ENCODE peak calls at places on chromosomes 6 and 20, in ten cellular contexts. B, O, I, V, C, D, X, N, K and Z are unnamed samples.

GRCh38 chr6:170062209-170062903 is 228.5 kb downstream of the DLL1 start:
- DNase-seq in B (no peak), O (no peak), I (no peak), V (no peak), C (no peak), D (no peak), X (peak), N (no peak), K (no peak), Z (no peak)

GRCh38 chr6:161194374-161194773 is 79.5 kb downstream of the AGPAT4 start:
- DNase-seq in B (no peak), O (no peak), I (no peak), V (no peak), C (no peak), D (no peak), X (no peak), N (no peak), K (no peak), Z (no peak)

GRCh38 chr20:362271-363254 is 15.7 kb downstream of the NRSN2 start:
- DNase-seq in B (peak), O (no peak), I (no peak), V (no peak), C (no peak), D (peak), X (peak), N (peak), K (peak), Z (no peak)

GRCh38 chr6:8172510-8172909 is 70.2 kb upstream of the EEF1E1 start:
- DNase-seq in B (no peak), O (no peak), I (no peak), V (no peak), C (no peak), D (no peak), X (no peak), N (no peak), K (no peak), Z (no peak)

GRCh38 chr6:53651149-53651763 is 14.3 kb downstream of the KLHL31 start:
- DNase-seq in B (peak), O (peak), I (peak), V (peak), C (peak), D (peak), X (peak), N (peak), K (peak), Z (peak)

GRCh38 chr6:139988702-139989101 is 614.3 kb upstream of the CITED2 start:
- DNase-seq in B (no peak), O (no peak), I (no peak), V (no peak), C (no peak), D (no peak), X (no peak), N (no peak), K (peak), Z (no peak)

GRCh38 chr6:95249176-95249575 is 328.2 kb upstream of the MANEA start:
- DNase-seq in B (peak), O (no peak), I (peak), V (no peak), C (no peak), D (no peak), X (no peak), N (no peak), K (peak), Z (no peak)

GRCh38 chr6:108876929-108877775 is 28.9 kb downstream of the ARMC2 start:
- DNase-seq in B (peak), O (no peak), I (no peak), V (no peak), C (no peak), D (peak), X (peak), N (no peak), K (peak), Z (no peak)

GRCh38 chr6:53048431-53049195 is 16.6 kb upstream of the FBXO9 start:
- DNase-seq in B (peak), O (no peak), I (no peak), V (no peak), C (no peak), D (no peak), X (no peak), N (peak), K (peak), Z (no peak)

GRCh38 chr6:72260489-72260888 is 361.4 kb upstream of the KCNQ5 start:
- DNase-seq in B (no peak), O (no peak), I (no peak), V (no peak), C (no peak), D (no peak), X (no peak), N (peak), K (no peak), Z (no peak)

GRCh38 chr20:61414455-61414991 is 162.5 kb downstream of the CDH4 start:
- DNase-seq in B (no peak), O (no peak), I (no peak), V (no peak), C (no peak), D (no peak), X (no peak), N (no peak), K (no peak), Z (no peak)

GRCh38 chr6:111615916-111616612 is 10.4 kb upstream of the TRAF3IP2 start:
- DNase-seq in B (no peak), O (no peak), I (no peak), V (no peak), C (no peak), D (no peak), X (no peak), N (no peak), K (no peak), Z (no peak)

GRCh38 chr20:25087186-25087929 is 5.4 kb upstream of the VSX1 start:
- DNase-seq in B (no peak), O (no peak), I (no peak), V (no peak), C (no peak), D (no peak), X (no peak), N (no peak), K (no peak), Z (no peak)

GRCh38 chr20:60316759-60317158 is 358.5 kb downstream of the CDH26 start:
- DNase-seq in B (no peak), O (no peak), I (no peak), V (no peak), C (no peak), D (no peak), X (no peak), N (no peak), K (no peak), Z (no peak)

DNA sequence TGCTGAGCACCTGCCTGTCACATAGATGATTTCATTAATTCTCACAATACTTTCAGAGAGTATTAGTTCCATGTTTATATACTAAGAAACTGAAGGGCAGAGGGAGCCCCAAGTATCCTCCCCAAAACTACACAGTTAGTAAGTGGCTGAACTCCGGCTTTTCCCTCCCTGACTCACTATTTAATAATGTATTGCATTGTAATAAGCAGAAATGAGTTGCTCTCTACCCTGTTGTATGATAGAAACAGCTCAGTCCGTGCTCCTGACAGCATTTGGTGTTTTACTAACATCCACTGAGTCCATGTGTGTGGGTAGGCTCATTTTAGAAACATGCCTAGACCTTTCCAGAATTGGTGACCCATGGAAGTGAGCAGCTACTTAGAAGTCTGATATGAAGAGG is 76.8 kb downstream of the OLIG3 start:
- DNase-seq in B (peak), O (no peak), I (no peak), V (no peak), C (no peak), D (no peak), X (no peak), N (no peak), K (peak), Z (no peak)
- H3K27ac ChIP-seq in B (no peak), O (no peak), I (no peak), V (no peak), C (no peak), D (no peak), X (no peak), N (no peak), K (no peak), Z (no peak)

DNA sequence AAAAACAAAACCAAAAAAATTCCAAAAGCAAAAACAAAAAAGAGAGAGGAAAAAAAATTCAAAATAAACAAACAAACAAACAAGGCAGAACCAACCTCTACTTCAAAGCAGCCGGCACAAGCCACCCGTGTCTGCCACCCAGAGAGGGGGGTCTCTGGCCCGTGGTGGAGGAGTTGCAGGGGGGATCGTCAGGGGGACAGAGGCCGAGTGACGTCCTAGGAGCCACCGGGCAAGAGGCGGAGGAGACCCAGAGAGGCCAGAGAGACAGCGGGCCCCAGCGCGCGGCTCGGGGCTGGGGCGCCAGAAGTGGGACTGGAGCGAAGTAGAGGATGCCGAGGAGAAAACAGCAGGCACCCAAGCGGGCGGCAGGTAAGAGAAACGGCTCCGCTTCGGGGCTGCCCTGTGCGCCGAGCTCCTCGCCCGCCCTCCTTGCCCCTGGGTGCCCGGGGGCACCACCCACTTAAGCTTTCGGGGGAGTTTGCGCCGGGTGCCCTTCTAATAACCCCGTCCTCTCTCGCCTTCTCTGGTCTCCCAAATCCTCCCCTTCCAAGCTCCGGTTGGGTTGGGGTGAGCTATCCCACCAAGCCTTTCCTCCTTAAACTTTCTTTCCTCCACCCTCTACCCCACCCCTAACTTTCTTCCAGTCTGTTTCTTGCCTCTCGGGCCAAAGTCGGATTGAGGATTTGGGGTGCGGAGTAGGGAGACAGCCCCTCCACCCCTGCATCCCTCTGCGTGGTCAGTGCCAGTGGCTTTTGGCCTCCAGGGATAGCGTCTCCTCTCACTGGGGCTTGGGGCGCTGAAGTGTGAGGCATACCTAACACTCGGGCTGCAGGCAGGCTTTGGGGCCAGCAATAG is 1.0 kb downstream of the TSHZ2 start:
- DNase-seq in B (peak), O (no peak), I (no peak), V (no peak), C (no peak), D (peak), X (no peak), N (no peak), K (peak), Z (peak)
- H3K27ac ChIP-seq in B (no peak), O (no peak), I (no peak), V (peak), C (no peak), D (peak), X (peak), N (no peak), K (peak), Z (peak)

GRCh38 chr6:22149081-22149480 is 147.8 kb downstream of the PRL start:
- DNase-seq in B (no peak), O (no peak), I (no peak), V (no peak), C (no peak), D (no peak), X (no peak), N (no peak), K (no peak), Z (no peak)

GRCh38 chr6:22149501-22150490 is 147.0 kb downstream of the PRL start:
- DNase-seq in B (peak), O (no peak), I (peak), V (no peak), C (no peak), D (no peak), X (peak), N (no peak), K (no peak), Z (no peak)

GRCh38 chr6:22152871-22153270 is 144.0 kb downstream of the PRL start:
- DNase-seq in B (no peak), O (no peak), I (no peak), V (no peak), C (no peak), D (no peak), X (no peak), N (no peak), K (no peak), Z (no peak)

GRCh38 chr6:22153384-22154158 is 143.3 kb downstream of the PRL start:
- DNase-seq in B (no peak), O (no peak), I (peak), V (no peak), C (no peak), D (no peak), X (no peak), N (no peak), K (no peak), Z (no peak)

DNA sequence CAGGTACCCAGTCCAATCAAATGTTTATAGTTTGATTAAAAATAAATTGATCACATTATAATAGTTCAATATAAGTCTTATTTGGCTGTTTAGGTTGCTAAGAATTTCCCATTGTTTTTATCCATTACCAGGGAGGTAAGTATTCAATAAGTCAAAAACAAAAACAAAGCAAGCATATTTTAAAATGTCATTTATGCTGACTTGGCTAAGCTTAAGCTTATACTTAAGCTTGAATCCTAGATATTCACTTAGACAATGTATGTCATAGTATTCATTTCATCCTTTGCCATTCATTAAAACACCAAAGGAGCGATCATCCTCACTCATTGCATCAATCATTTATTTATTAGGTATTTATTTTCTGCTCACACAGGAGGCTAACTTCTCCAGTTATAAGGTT is 144.9 kb downstream of the PRL start:
- DNase-seq in B (no peak), O (no peak), I (no peak), V (no peak), C (no peak), D (no peak), X (no peak), N (no peak), K (no peak), Z (no peak)
- H3K27ac ChIP-seq in B (no peak), O (no peak), I (no peak), V (no peak), C (peak), D (no peak), X (no peak), N (no peak), K (no peak), Z (no peak)

GRCh38 chr6:158340252-158340651 is 28.0 kb downstream of the TULP4 start:
- DNase-seq in B (no peak), O (no peak), I (no peak), V (no peak), C (no peak), D (no peak), X (no peak), N (no peak), K (no peak), Z (no peak)
- H3K27ac ChIP-seq in B (no peak), O (no peak), I (no peak), V (no peak), C (no peak), D (no peak), X (no peak), N (no peak), K (no peak), Z (no peak)

DNA sequence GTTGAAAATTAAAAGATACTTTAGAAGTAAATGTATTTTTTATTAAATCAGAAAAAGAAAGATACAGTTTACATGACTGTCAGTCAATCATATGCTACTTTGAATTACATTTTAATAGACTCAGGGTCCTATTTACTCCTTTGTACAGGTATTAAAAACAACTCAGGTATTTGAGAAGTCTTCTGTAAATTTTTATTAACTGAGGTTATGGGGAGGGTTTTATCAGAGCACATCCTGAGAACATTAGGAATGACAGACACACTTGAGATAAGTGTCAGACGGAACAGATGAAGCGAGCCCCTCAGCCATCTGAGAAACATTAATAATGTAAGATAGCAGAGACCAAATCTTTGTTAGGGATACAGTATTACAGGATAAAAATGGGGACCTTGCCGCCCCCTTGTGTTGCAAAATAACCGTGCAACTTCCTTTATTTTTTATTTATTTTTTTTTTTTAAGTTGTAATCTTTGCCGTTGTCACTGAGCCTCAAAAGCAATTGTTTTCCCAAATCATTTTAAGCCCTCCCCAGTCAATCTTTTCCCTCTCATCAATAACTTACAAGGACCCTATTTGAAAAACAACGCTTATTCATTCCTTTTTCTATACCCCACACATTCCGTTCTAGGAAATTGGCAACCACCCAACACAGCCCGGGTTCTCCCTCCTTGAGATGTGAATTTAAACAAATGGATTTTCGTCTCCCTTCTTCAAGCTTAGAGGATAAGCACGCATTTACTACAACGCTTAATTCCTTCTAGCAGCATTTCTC is 126.7 kb downstream of the BCAS1 start:
- DNase-seq in B (peak), O (no peak), I (no peak), V (no peak), C (no peak), D (peak), X (peak), N (peak), K (peak), Z (no peak)
- H3K27ac ChIP-seq in B (no peak), O (no peak), I (no peak), V (no peak), C (peak), D (no peak), X (no peak), N (no peak), K (no peak), Z (no peak)

DNA sequence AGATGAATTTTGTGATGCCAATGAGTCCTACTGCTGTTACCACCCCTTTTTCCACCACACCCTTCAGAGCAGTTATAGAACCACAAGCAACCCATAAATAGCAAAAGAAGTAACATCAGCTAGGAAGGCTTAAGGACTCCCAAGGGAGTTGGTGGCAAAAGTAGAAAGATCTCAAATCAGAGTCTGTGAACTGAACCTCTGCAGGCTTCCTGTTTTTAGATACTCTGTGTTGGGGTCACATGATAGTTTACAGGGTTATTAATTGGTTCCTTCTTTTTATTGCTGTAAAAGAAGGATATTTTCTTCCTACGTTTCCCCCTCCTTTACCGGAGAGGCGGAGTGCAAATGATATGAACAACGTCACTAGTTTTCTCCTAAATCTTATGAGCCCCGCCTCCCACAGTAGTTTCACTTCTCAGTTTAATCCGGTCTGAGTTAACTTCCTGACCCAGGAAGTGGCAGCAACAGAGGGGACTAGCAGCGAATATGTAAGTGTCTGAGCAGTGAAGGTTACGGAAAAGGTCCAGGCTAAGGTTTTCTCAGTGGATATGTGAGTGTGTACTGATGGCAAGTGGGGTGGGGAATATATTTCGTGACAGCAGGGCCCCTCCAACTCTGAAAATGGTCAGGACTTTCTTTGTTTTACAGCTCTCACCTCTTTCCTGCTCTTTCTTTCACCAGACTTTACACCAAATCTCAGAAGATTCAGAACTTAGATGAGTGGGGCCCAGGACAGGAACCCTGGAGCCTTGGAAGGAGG is at the start of gene TRIM38:
- DNase-seq in B (peak), O (no peak), I (peak), V (peak), C (peak), D (peak), X (peak), N (peak), K (peak), Z (peak)
- H3K27ac ChIP-seq in B (no peak), O (no peak), I (peak), V (peak), C (peak), D (no peak), X (peak), N (peak), K (peak), Z (peak)

GRCh38 chr6:25387921-25388320 is 108.7 kb downstream of the CARMIL1 start:
- DNase-seq in B (no peak), O (no peak), I (no peak), V (no peak), C (no peak), D (no peak), X (no peak), N (no peak), K (no peak), Z (no peak)
- H3K27ac ChIP-seq in B (no peak), O (no peak), I (no peak), V (no peak), C (no peak), D (no peak), X (no peak), N (no peak), K (no peak), Z (no peak)

GRCh38 chr6:5497896-5498578 is 236.7 kb downstream of the FARS2 start:
- DNase-seq in B (peak), O (no peak), I (no peak), V (no peak), C (peak), D (no peak), X (no peak), N (peak), K (peak), Z (no peak)
- H3K27ac ChIP-seq in B (no peak), O (no peak), I (no peak), V (no peak), C (no peak), D (no peak), X (no peak), N (peak), K (peak), Z (no peak)